ENCODE peak calls at places on chromosomes 2 and 18, in seven cellular contexts. B, P, O, Y, K, W and E are unnamed samples.

GRCh38 chr2:136168605-136169210 is 50.8 kb upstream of the CXCR4 start:
- DNase-seq in B (no peak), P (no peak), O (no peak), Y (no peak), K (no peak), W (no peak), E (no peak)

GRCh38 chr2:172745636-172746035 is 10.0 kb downstream of the RAPGEF4 start:
- DNase-seq in B (no peak), P (no peak), O (no peak), Y (no peak), K (no peak), W (no peak), E (no peak)

GRCh38 chr18:49645836-49646235 is 84.0 kb downstream of the LIPG start:
- DNase-seq in B (no peak), P (peak; percentile 71), O (peak; percentile 27), Y (no peak), K (no peak), W (peak; percentile 66), E (no peak)

GRCh38 chr2:231613655-231614558 is 21.2 kb downstream of the TEX44 start:
- DNase-seq in B (peak; percentile 90), P (peak; percentile 91), O (peak; percentile 90), Y (no peak), K (peak; percentile 43), W (peak; percentile 92), E (peak; percentile 48)

GRCh38 chr2:237532225-237532624 is 34.1 kb upstream of the PRLH start:
- DNase-seq in B (no peak), P (no peak), O (no peak), Y (no peak), K (no peak), W (no peak), E (no peak)

GRCh38 chr2:239378021-239378917 is 22.6 kb downstream of the HDAC4 start:
- DNase-seq in B (no peak), P (no peak), O (no peak), Y (no peak), K (no peak), W (peak; percentile 44), E (no peak)

GRCh38 chr2:118687698-118688097 is 159.8 kb downstream of the EN1 start:
- DNase-seq in B (no peak), P (no peak), O (no peak), Y (no peak), K (no peak), W (no peak), E (no peak)

GRCh38 chr18:49011291-49011746 is 60.6 kb upstream of the SMAD7 start:
- DNase-seq in B (no peak), P (no peak), O (peak; percentile 3), Y (no peak), K (no peak), W (peak; percentile 20), E (no peak)

GRCh38 chr18:47725656-47726055 is 204.8 kb downstream of the SMAD2 start:
- DNase-seq in B (no peak), P (no peak), O (no peak), Y (no peak), K (no peak), W (no peak), E (no peak)

GRCh38 chr2:136131961-136132839 is 14.3 kb upstream of the CXCR4 start:
- DNase-seq in B (peak; percentile 79), P (no peak), O (peak; percentile 59), Y (no peak), K (no peak), W (peak; percentile 69), E (no peak)

GRCh38 chr18:77066689-77067088 is 65.9 kb downstream of the MBP start:
- DNase-seq in B (no peak), P (no peak), O (no peak), Y (no peak), K (no peak), W (no peak), E (no peak)

GRCh38 chr2:127051780-127052067 is 55.2 kb downstream of the BIN1 start:
- DNase-seq in B (no peak), P (no peak), O (no peak), Y (no peak), K (no peak), W (no peak), E (no peak)

GRCh38 chr2:117850015-117850414 is 35.5 kb downstream of the DDX18 start:
- DNase-seq in B (no peak), P (no peak), O (no peak), Y (no peak), K (no peak), W (no peak), E (peak; percentile 6)

GRCh38 chr2:230953843-230954242 is 28.8 kb upstream of the GPR55 start:
- DNase-seq in B (no peak), P (no peak), O (no peak), Y (no peak), K (no peak), W (no peak), E (no peak)

GRCh38 chr2:53939656-53940055 is 31.1 kb downstream of the PSME4 start:
- DNase-seq in B (no peak), P (no peak), O (no peak), Y (no peak), K (no peak), W (no peak), E (no peak)

GRCh38 chr2:46170611-46171385 is 126.4 kb upstream of the EPAS1 start:
- DNase-seq in B (no peak), P (no peak), O (no peak), Y (no peak), K (no peak), W (no peak), E (no peak)

GRCh38 chr18:62644773-62645172 is 70.6 kb upstream of the PHLPP1 start:
- DNase-seq in B (no peak), P (no peak), O (no peak), Y (no peak), K (no peak), W (no peak), E (no peak)

GRCh38 chr2:230793573-230794359 is 71.0 kb upstream of the ITM2C start:
- DNase-seq in B (peak; percentile 83), P (peak; percentile 54), O (peak; percentile 70), Y (no peak), K (peak; percentile 36), W (no peak), E (no peak)

GRCh38 chr2:7886665-7887064 is 795.2 kb upstream of the ID2 start:
- DNase-seq in B (no peak), P (no peak), O (no peak), Y (no peak), K (no peak), W (no peak), E (no peak)

GRCh38 chr2:204885747-204886146 is 340.5 kb downstream of the PARD3B start:
- DNase-seq in B (peak; percentile 27), P (no peak), O (no peak), Y (no peak), K (no peak), W (no peak), E (no peak)

GRCh38 chr2:166494140-166494544 is at the start of gene SCN7A:
- DNase-seq in B (no peak), P (peak; percentile 92), O (peak; percentile 37), Y (peak; percentile 5), K (no peak), W (peak; percentile 54), E (no peak)

GRCh38 chr2:48755473-48755872 is at the start of gene LHCGR:
- DNase-seq in B (no peak), P (peak; percentile 15), O (no peak), Y (no peak), K (no peak), W (no peak), E (no peak)